ENCODE peak calls at places on chromosome 1, in six cellular contexts. P, D, R, Z, E and V are unnamed samples.
A peak's percentile ranks its signal among the peaks of the same experiment; 100 is the strongest.

GRCh38 chr1:231091853-231092301 is 51.8 kb upstream of the FAM89A start:
- DNase-seq in Z (peak; percentile 68), D (peak; percentile 1), E (peak; percentile 67), R (peak; percentile 9), P (peak; percentile 83), V (peak; percentile 67)

GRCh38 chr1:100267284-100267683 is 1.3 kb downstream of the RTCA start:
- DNase-seq in D (no peak), E (no peak), P (no peak), R (no peak), Z (no peak), V (no peak)

GRCh38 chr1:230633469-230633868 is 8.8 kb upstream of the COG2 start:
- DNase-seq in P (no peak), E (no peak), R (no peak), Z (no peak), D (no peak), V (no peak)

GRCh38 chr1:178438432-178438831 is 58.3 kb downstream of the CLEC20A start:
- DNase-seq in Z (peak; percentile 24), E (peak; percentile 10), P (no peak), D (peak; percentile 16), R (peak; percentile 9), V (no peak)

GRCh38 chr1:41874350-41874749 is 44.4 kb downstream of the HIVEP3 start:
- DNase-seq in E (no peak), D (no peak), Z (no peak), P (no peak), R (no peak), V (no peak)

GRCh38 chr1:176466514-176466913 is 3.5 kb downstream of the PAPPA2 start:
- DNase-seq in R (no peak), E (peak; percentile 54), P (no peak), Z (no peak), D (no peak), V (peak; percentile 46)

GRCh38 chr1:110083453-110084225 is 13.2 kb upstream of the ALX3 start:
- DNase-seq in D (no peak), Z (peak; percentile 26), E (no peak), R (no peak), P (no peak), V (no peak)

GRCh38 chr1:109906160-109906838 is 4.3 kb upstream of the CSF1 start:
- DNase-seq in Z (no peak), E (no peak), D (no peak), P (no peak), R (no peak), V (no peak)

GRCh38 chr1:33455537-33456301 is 16.7 kb upstream of the ZSCAN20 start:
- DNase-seq in R (peak; percentile 46), P (peak; percentile 52), E (peak; percentile 69), D (peak; percentile 90), Z (peak; percentile 92), V (peak; percentile 53)

GRCh38 chr1:6822530-6823359 is 37.5 kb downstream of the CAMTA1 start:
- DNase-seq in Z (peak; percentile 26), D (no peak), E (no peak), P (no peak), R (no peak), V (no peak)

GRCh38 chr1:20187103-20187812 is 940 bp upstream of the PLA2G2C start:
- DNase-seq in E (no peak), R (no peak), P (no peak), Z (no peak), D (no peak), V (no peak)

GRCh38 chr1:223670458-223671159 is 5.1 kb upstream of the CAPN8 start:
- DNase-seq in R (peak; percentile 41), D (peak; percentile 51), P (peak; percentile 64), Z (peak; percentile 9), E (peak; percentile 17), V (peak; percentile 77)

GRCh38 chr1:173205146-173206051 is 1.7 kb downstream of the TNFSF4 start:
- DNase-seq in Z (peak; percentile 86), E (no peak), D (peak; percentile 78), R (no peak), P (no peak), V (no peak)

GRCh38 chr1:14190508-14190907 is 408.0 kb upstream of the KAZN start:
- DNase-seq in R (no peak), Z (no peak), E (peak; percentile 95), D (no peak), P (no peak), V (peak; percentile 31)

GRCh38 chr1:198934901-198935301 is 296.1 kb downstream of the PTPRC start:
- DNase-seq in Z (peak; percentile 78), R (no peak), E (no peak), P (no peak), D (peak; percentile 51), V (no peak)

GRCh38 chr1:91278754-91279153 is 125.9 kb downstream of the HFM1 start:
- DNase-seq in R (peak; percentile 15), E (peak; percentile 10), P (no peak), Z (peak; percentile 28), D (peak; percentile 28), V (no peak)

GRCh38 chr1:42947137-42947536 is 11.5 kb downstream of the SLC2A1 start:
- DNase-seq in P (no peak), D (no peak), E (no peak), R (no peak), Z (no peak), V (no peak)

GRCh38 chr1:153567621-153568366 is 2.1 kb upstream of the S100A2 start:
- DNase-seq in R (no peak), Z (peak; percentile 62), D (peak; percentile 71), P (no peak), E (peak; percentile 71), V (peak; percentile 53)

GRCh38 chr1:100769906-100770646 is 50.5 kb downstream of the VCAM1 start:
- DNase-seq in R (no peak), Z (peak; percentile 12), P (no peak), D (no peak), E (no peak), V (no peak)

GRCh38 chr1:224380003-224380402 is 23.3 kb downstream of the CNIH4 start:
- DNase-seq in Z (no peak), R (no peak), E (no peak), D (no peak), P (no peak), V (no peak)

GRCh38 chr1:227939791-227940771 is 7.7 kb downstream of the WNT9A start:
- DNase-seq in E (no peak), R (no peak), Z (no peak), P (peak; percentile 40), D (no peak), V (no peak)

GRCh38 chr1:167555971-167556714 is 2.6 kb upstream of the CREG1 start:
- DNase-seq in E (peak; percentile 83), Z (peak; percentile 74), P (peak; percentile 87), D (peak; percentile 67), R (peak; percentile 76), V (peak; percentile 73)

GRCh38 chr1:33517596-33518250 is 45.3 kb downstream of the ZSCAN20 start:
- DNase-seq in R (no peak), Z (peak; percentile 10), E (no peak), P (no peak), D (peak; percentile 62), V (no peak)

GRCh38 chr1:56071351-56071750 is 508.0 kb downstream of the PLPP3 start:
- DNase-seq in E (no peak), D (no peak), P (no peak), Z (no peak), R (no peak), V (no peak)

GRCh38 chr1:6328696-6329095 is 64.9 kb downstream of the ACOT7 start:
- DNase-seq in D (no peak), Z (no peak), E (no peak), R (no peak), P (no peak), V (no peak)

GRCh38 chr1:36166938-36167910 is 11.3 kb downstream of the MAP7D1 start:
- DNase-seq in R (no peak), E (no peak), Z (peak; percentile 72), P (no peak), D (peak; percentile 79), V (no peak)

DNA sequence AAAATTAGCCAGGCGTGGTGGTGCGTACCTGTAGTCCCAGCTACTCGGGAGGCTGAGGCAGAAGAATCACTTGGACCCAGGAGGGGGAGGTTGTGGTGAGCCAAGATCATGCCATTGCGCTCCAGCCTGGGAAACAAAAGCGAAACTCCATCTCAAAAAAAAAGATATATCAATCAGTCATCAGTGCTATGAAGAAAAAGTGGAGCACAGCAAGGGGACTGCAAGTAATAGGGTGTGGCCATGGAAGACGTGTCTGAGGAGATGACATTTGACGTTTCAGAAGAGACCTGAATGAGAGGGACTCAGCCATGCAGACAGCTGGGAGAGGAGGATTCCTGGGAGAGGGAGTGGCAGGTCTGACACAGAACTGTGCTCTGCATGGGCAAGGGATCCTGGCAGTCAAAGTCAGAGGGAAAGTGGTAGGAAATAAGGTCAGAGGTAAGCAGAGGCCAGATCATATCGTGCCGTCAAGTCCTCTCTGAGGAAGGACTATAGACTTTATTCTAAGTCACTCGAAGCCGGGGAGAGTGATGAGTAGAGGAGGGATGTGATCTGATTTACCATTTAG is 3.3 kb downstream of the LAX1 start:
- DNase-seq in D (no peak), Z (no peak), P (no peak), E (peak; percentile 49), R (no peak), V (no peak)
- H3K14ac ChIP-seq in D (no peak overlapping the region), Z (no peak overlapping the region), P (no peak overlapping the region), E (no peak overlapping the region), R (no peak overlapping the region), V (no peak overlapping the region)

GRCh38 chr1:22854688-22855565 is 117.7 kb downstream of the LACTBL1 start:
- DNase-seq in Z (no peak), D (no peak), R (no peak), E (no peak), P (no peak), V (no peak)
- H2BK5ac ChIP-seq in Z (no peak overlapping the region), D (no peak overlapping the region), R (no peak overlapping the region), E (no peak overlapping the region), P (no peak overlapping the region), V (no peak overlapping the region)

DNA sequence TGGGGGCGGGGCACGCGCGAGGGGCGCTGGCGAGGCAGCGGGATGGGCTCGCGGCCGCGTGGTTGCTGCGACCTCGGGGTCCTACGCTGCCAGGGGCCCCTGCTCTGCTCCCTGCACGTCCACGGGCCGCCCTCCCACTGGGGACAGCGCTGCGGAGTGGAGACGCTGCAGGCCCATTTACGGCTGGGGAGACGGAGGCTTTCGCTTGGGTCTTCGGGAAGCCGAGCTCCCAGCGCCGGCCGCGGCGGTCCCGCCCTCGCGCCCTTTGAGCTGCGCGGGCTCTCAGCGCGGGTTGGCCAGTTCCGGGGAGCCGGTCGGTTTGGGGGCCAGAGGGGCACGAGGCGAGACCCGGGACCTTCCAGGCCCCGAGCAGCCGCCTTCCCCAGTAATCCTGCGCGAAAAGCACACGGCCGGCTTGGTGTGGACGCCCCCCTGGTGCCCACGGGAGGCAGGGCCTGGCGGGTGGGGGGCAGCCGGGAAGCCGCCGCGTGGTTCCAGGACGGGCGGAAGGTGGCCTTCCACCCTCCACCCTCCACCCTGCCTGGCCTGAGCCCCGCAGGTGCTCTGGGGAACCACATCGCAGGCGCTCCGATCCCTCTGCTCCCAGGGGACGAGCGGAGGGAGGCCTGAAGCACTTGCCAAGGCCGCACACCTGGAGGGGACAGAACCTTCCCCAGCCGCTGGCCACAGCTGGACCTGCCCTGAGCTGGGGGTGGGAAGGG is 570 bp upstream of the PEX10 start:
- DNase-seq in E (peak; percentile 17), D (peak; percentile 31), Z (peak; percentile 61), R (no peak), P (no peak), V (no peak)
- H3K23ac ChIP-seq in E (no peak overlapping the region), D (peak overlapping the region; percentile 91), Z (no peak overlapping the region), R (peak overlapping the region; percentile 99), P (no peak overlapping the region), V (no peak overlapping the region)

DNA sequence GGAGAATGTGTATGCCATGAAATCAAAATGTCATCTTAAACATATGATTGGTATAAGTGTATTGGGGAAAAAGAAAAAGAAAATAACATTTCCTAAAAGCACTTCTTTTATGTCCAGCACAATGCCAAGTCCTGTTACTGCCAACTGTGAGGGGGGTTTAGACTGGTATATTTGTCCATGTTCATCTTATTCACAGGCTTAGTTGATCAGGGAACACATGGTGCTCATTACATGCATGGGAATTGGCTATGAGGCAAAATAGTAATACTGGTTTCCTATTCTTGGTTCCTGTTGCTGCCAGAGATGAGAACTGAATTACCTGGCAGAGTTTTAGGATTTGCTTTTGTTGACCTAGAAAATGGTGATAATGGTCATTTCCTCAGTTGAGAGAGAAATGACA is 398.8 kb downstream of the DUSP10 start:
- DNase-seq in D (no peak), R (no peak), Z (no peak), E (no peak), P (no peak), V (no peak)
- H3K14ac ChIP-seq in D (no peak overlapping the region), R (no peak overlapping the region), Z (no peak overlapping the region), E (no peak overlapping the region), P (no peak overlapping the region), V (no peak overlapping the region)